ENCODE peak calls at places on chromosomes 11 and 22, in seven cellular contexts. U is uterus, S is IMR-90, V is A549, W is body of pancreas, D is A673, Y is astrocyte of the cerebellum. F is an unnamed sample.

GRCh38 chr22:21092797-21093554 is 47.2 kb downstream of the LRRC74B start:
- DNase-seq in U (no peak), S (no peak), V (no peak), W (no peak), D (no peak), Y (no peak), F (no peak)

GRCh38 chr22:23098718-23099524 is 28.6 kb downstream of the GNAZ start:
- DNase-seq in U (peak; percentile 37), S (no peak), V (no peak), W (peak; percentile 48), D (peak; percentile 50), Y (no peak), F (peak; percentile 31)

GRCh38 chr11:68142028-68142412 is 20.8 kb upstream of the CHKA start:
- DNase-seq in U (no peak), S (no peak), V (no peak), W (peak; percentile 88), D (no peak), Y (no peak), F (no peak)

GRCh38 chr11:130212431-130212961 is 52.9 kb downstream of the ST14 start:
- DNase-seq in U (no peak), S (no peak), V (no peak), W (no peak), D (no peak), Y (no peak), F (no peak)

GRCh38 chr11:77547863-77548551 is 41.7 kb upstream of the AQP11 start:
- DNase-seq in U (peak; percentile 41), S (peak; percentile 79), V (peak; percentile 57), W (peak; percentile 60), D (peak; percentile 77), Y (peak; percentile 59), F (peak; percentile 75)

GRCh38 chr11:95698939-95699562 is 90.5 kb downstream of the FAM76B start:
- DNase-seq in U (no peak), S (peak; percentile 39), V (no peak), W (no peak), D (no peak), Y (no peak), F (no peak)

GRCh38 chr11:110571286-110571685 is 141.0 kb downstream of the ARHGAP20 start:
- DNase-seq in U (no peak), S (no peak), V (no peak), W (no peak), D (no peak), Y (no peak), F (no peak)

GRCh38 chr11:25529572-25529971 is 802.4 kb upstream of the ANO3 start:
- DNase-seq in U (no peak), S (no peak), V (no peak), W (no peak), D (no peak), Y (no peak), F (no peak)

GRCh38 chr11:77189588-77190210 is 61.7 kb downstream of the MYO7A start:
- DNase-seq in U (no peak), S (no peak), V (no peak), W (no peak), D (no peak), Y (no peak), F (no peak)

GRCh38 chr11:35346472-35347136 is 72.8 kb downstream of the SLC1A2 start:
- DNase-seq in U (no peak), S (no peak), V (no peak), W (no peak), D (no peak), Y (no peak), F (no peak)

GRCh38 chr22:39818050-39818449 is 75.5 kb downstream of the ENTHD1 start:
- DNase-seq in U (no peak), S (peak; percentile 50), V (no peak), W (no peak), D (no peak), Y (peak; percentile 12), F (peak; percentile 59)

GRCh38 chr22:49380828-49381114 is 446.9 kb downstream of the BRD1 start:
- DNase-seq in U (no peak), S (no peak), V (no peak), W (no peak), D (no peak), Y (no peak), F (no peak)

GRCh38 chr22:40310771-40311120 is 35.6 kb upstream of the ADSL start:
- DNase-seq in U (no peak), S (no peak), V (no peak), W (no peak), D (no peak), Y (no peak), F (no peak)

GRCh38 chr11:19938051-19938856 is 222.0 kb downstream of the DBX1 start:
- DNase-seq in U (no peak), S (peak; percentile 54), V (peak; percentile 69), W (peak; percentile 62), D (peak; percentile 44), Y (no peak), F (peak; percentile 62)

GRCh38 chr11:68007498-68008380 is 2.4 kb upstream of the ALDH3B1 start:
- DNase-seq in U (no peak), S (no peak), V (no peak), W (no peak), D (no peak), Y (no peak), F (no peak)

GRCh38 chr11:66288866-66289547 is at the start of gene YIF1A:
- DNase-seq in U (peak; percentile 99), S (peak; percentile 100), V (peak; percentile 100), W (peak; percentile 100), D (peak; percentile 100), Y (peak; percentile 99), F (peak; percentile 100)

GRCh38 chr11:69465236-69466000 is 16.0 kb upstream of the LINC01488 start:
- DNase-seq in U (no peak), S (no peak), V (no peak), W (no peak), D (no peak), Y (no peak), F (no peak)

GRCh38 chr22:24142831-24143230 is 38.5 kb upstream of the SUSD2 start:
- DNase-seq in U (no peak), S (no peak), V (no peak), W (no peak), D (no peak), Y (no peak), F (no peak)

GRCh38 chr11:67253872-67254624 is 12.2 kb upstream of the GRK2 start:
- DNase-seq in U (no peak), S (no peak), V (no peak), W (no peak), D (no peak), Y (no peak), F (no peak)

GRCh38 chr22:47822459-47822858 is 1060.0 kb downstream of the TBC1D22A start:
- DNase-seq in U (no peak), S (no peak), V (no peak), W (no peak), D (no peak), Y (no peak), F (no peak)

GRCh38 chr11:122440783-122441701 is 214.5 kb upstream of the UBASH3B start:
- DNase-seq in U (peak; percentile 30), S (no peak), V (no peak), W (peak; percentile 14), D (peak; percentile 70), Y (no peak), F (no peak)

GRCh38 chr11:66326261-66327111 is 9.6 kb upstream of the CD248 start:
- DNase-seq in U (peak; percentile 34), S (no peak), V (no peak), W (no peak), D (no peak), Y (no peak), F (peak; percentile 37)

GRCh38 chr11:72534859-72535547 is 100.7 kb upstream of the CLPB start:
- DNase-seq in U (no peak), S (no peak), V (no peak), W (no peak), D (no peak), Y (no peak), F (no peak)
- TF ChIP-seq CTCF in U (no peak), S (no peak), V (no peak), W (no peak), D (no peak), Y (no peak), F (peak; percentile 7)

GRCh38 chr22:28891156-28891733 is 7.9 kb downstream of the ZNRF3 start:
- DNase-seq in U (no peak), S (no peak), V (no peak), W (no peak), D (no peak), Y (no peak), F (no peak)

GRCh38 chr22:28889625-28890024 is 6.3 kb downstream of the ZNRF3 start:
- DNase-seq in U (no peak), S (no peak), V (no peak), W (no peak), D (no peak), Y (no peak), F (no peak)

GRCh38 chr22:28885939-28886338 is 2.6 kb downstream of the ZNRF3 start:
- DNase-seq in U (no peak), S (no peak), V (no peak), W (no peak), D (no peak), Y (no peak), F (peak; percentile 26)

GRCh38 chr22:28884754-28885375 is 1.5 kb downstream of the ZNRF3 start:
- DNase-seq in U (no peak), S (no peak), V (no peak), W (no peak), D (no peak), Y (no peak), F (no peak)

GRCh38 chr22:28887725-28888459 is 4.5 kb downstream of the ZNRF3 start:
- DNase-seq in U (no peak), S (no peak), V (no peak), W (no peak), D (no peak), Y (no peak), F (no peak)
- H3K4me3 ChIP-seq in U (no peak overlapping the region), S (no peak overlapping the region), V (no peak overlapping the region), W (no peak overlapping the region), D (no peak overlapping the region), Y (no peak overlapping the region), F (no peak overlapping the region)

DNA sequence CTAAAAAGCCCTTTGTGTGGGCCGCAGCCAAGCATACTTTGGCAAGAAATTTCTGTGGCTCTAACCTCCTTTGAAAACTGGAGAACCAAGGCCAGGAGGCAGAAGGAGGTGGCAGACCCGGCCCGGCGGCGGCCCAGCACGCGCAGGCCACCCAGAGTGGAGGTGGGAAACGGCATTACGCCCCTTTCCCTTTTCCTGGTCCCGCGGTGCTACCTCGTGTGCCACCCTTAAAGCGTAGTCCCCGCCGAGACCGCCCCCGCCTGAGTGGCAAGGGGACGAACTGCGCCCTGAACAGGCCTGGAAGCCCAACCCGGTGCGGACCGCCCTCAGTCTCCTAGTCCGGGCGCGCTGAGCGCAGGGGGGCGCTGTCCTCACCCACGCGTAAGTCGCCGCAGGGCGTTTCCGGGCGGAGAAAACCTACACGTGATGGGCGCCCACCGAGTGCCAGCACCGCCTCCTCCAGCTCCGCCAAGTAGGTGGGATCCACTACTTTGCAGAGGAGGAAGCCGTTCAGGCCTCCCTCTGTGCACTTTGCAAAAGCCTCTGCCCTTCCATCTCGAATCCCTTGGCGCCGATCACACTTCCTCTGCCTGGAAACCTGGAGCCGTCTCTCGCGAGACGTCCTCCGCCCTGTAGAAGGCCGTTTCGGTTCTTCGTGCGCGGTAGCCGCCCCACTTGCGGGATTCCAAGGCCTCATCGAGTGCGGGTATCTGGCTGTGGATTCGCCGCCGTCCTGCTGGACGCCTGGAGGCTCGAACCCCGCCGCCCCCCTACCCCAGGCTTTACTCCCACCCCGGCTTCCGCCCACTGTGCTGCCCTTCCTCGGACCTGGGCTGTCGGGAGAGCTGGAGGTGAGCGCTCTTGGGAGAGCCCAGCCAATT is at the start of gene ACCS:
- DNase-seq in U (peak; percentile 97), S (peak; percentile 87), V (peak; percentile 90), W (peak; percentile 97), D (peak; percentile 100), Y (peak; percentile 67), F (peak; percentile 94)
- TF ChIP-seq CTCF in U (peak; percentile 87), S (peak; percentile 69), V (peak; percentile 67), W (peak; percentile 94), D (peak; percentile 100), Y (peak; percentile 55), F (peak; percentile 78)

GRCh38 chr11:131546218-131546895 is 175.9 kb downstream of the NTM start:
- DNase-seq in U (no peak), S (no peak), V (no peak), W (no peak), D (no peak), Y (peak; percentile 15), F (peak; percentile 4)
- H3K4me3 ChIP-seq in U (no peak overlapping the region), S (peak overlapping the region; percentile 41), V (no peak overlapping the region), W (no peak overlapping the region), D (no peak overlapping the region), Y (peak overlapping the region; percentile 30), F (peak overlapping the region; percentile 14)